ENCODE peak calls at places on chromosomes 11 and 22, in four cellular contexts. One of them, this sample, is unnamed.

GRCh38 chr22:22720201-22720723 is 75.8 kb downstream of the GGTLC2 start:
- DNase-seq in GM12878: peak
- DNase-seq in K562: peak
- DNase-seq in HepG2: peak
- DNase-seq in this sample: peak

GRCh38 chr11:109939176-109939810 is 153.9 kb upstream of the ZC3H12C start:
- DNase-seq in GM12878: no peak
- DNase-seq in HepG2: peak
- DNase-seq in K562: peak
- DNase-seq in this sample: peak

GRCh38 chr11:78251083-78251699 is 62.5 kb downstream of the USP35 start:
- DNase-seq in K562: no peak
- DNase-seq in HepG2: peak
- DNase-seq in GM12878: no peak
- DNase-seq in this sample: no peak

GRCh38 chr11:33387996-33388395 is 130.8 kb downstream of the HIPK3 start:
- DNase-seq in GM12878: peak
- DNase-seq in K562: no peak
- DNase-seq in HepG2: no peak
- DNase-seq in this sample: no peak

GRCh38 chr11:132898676-132899075 is 633.6 kb downstream of the OPCML start:
- DNase-seq in HepG2: no peak
- DNase-seq in K562: no peak
- DNase-seq in GM12878: no peak
- DNase-seq in this sample: no peak

GRCh38 chr11:5369793-5370192 is 13.8 kb upstream of the OR51M1 start:
- DNase-seq in GM12878: no peak
- DNase-seq in HepG2: no peak
- DNase-seq in K562: peak
- DNase-seq in this sample: no peak

GRCh38 chr11:95378106-95378505 is 147.1 kb upstream of the SESN3 start:
- DNase-seq in HepG2: no peak
- DNase-seq in K562: no peak
- DNase-seq in GM12878: no peak
- DNase-seq in this sample: no peak

GRCh38 chr11:8257003-8257664 is 6.5 kb downstream of the LMO1 start:
- DNase-seq in HepG2: no peak
- DNase-seq in GM12878: no peak
- DNase-seq in K562: no peak
- DNase-seq in this sample: no peak

GRCh38 chr11:93549986-93550385 is 6.8 kb upstream of the SMCO4 start:
- DNase-seq in HepG2: no peak
- DNase-seq in K562: no peak
- DNase-seq in GM12878: no peak
- DNase-seq in this sample: no peak

GRCh38 chr11:16337421-16338213 is 18.7 kb downstream of the SOX6 start:
- DNase-seq in HepG2: no peak
- DNase-seq in GM12878: no peak
- DNase-seq in K562: peak
- DNase-seq in this sample: no peak

GRCh38 chr11:2107941-2108630 is 31.1 kb downstream of the IGF2 start:
- DNase-seq in K562: no peak
- DNase-seq in HepG2: no peak
- DNase-seq in GM12878: no peak
- DNase-seq in this sample: no peak

GRCh38 chr22:30079952-30080533 is at the start of gene HORMAD2:
- DNase-seq in HepG2: no peak
- DNase-seq in GM12878: no peak
- DNase-seq in K562: no peak
- DNase-seq in this sample: no peak

GRCh38 chr11:48083427-48083826 is 103.1 kb downstream of the PTPRJ start:
- DNase-seq in K562: no peak
- DNase-seq in HepG2: no peak
- DNase-seq in GM12878: no peak
- DNase-seq in this sample: no peak

GRCh38 chr11:125123947-125124633 is 12.7 kb upstream of the TMEM218 start:
- DNase-seq in K562: peak
- DNase-seq in GM12878: no peak
- DNase-seq in HepG2: peak
- DNase-seq in this sample: peak

GRCh38 chr22:41565403-41566054 is 4.7 kb downstream of the CSDC2 start:
- DNase-seq in GM12878: no peak
- DNase-seq in K562: peak
- DNase-seq in HepG2: peak
- DNase-seq in this sample: no peak
- TF ChIP-seq SP1 in GM12878: no peak
- TF ChIP-seq SP1 in K562: no peak
- TF ChIP-seq SP1 in HepG2: no peak
- TF ChIP-seq SP1 in this sample: no peak

GRCh38 chr11:46366661-46367161 is 14.8 kb upstream of the MDK start:
- DNase-seq in GM12878: no peak
- DNase-seq in HepG2: no peak
- DNase-seq in K562: no peak
- DNase-seq in this sample: no peak
- TF ChIP-seq BHLHE40 in GM12878: no peak
- TF ChIP-seq BHLHE40 in HepG2: no peak
- TF ChIP-seq BHLHE40 in K562: no peak
- TF ChIP-seq BHLHE40 in this sample: no peak

GRCh38 chr11:35714882-35715612 is 52.5 kb downstream of the TRIM44 start:
- DNase-seq in HepG2: no peak
- DNase-seq in GM12878: peak
- DNase-seq in K562: no peak
- DNase-seq in this sample: no peak
- TF ChIP-seq SP1 in HepG2: no peak
- TF ChIP-seq SP1 in GM12878: no peak
- TF ChIP-seq SP1 in K562: no peak
- TF ChIP-seq SP1 in this sample: no peak

GRCh38 chr11:67581469-67581868 is 2.1 kb upstream of the GSTP1 start:
- DNase-seq in GM12878: no peak
- DNase-seq in HepG2: peak
- DNase-seq in K562: no peak
- DNase-seq in this sample: no peak
- TF ChIP-seq BHLHE40 in GM12878: no peak
- TF ChIP-seq BHLHE40 in HepG2: no peak
- TF ChIP-seq BHLHE40 in K562: no peak
- TF ChIP-seq BHLHE40 in this sample: no peak

GRCh38 chr11:70503201-70503877 is 105.0 kb downstream of the CTTN start:
- DNase-seq in GM12878: no peak
- DNase-seq in K562: no peak
- DNase-seq in HepG2: no peak
- DNase-seq in this sample: no peak
- TF ChIP-seq SP1 in GM12878: no peak
- TF ChIP-seq SP1 in K562: no peak
- TF ChIP-seq SP1 in HepG2: no peak
- TF ChIP-seq SP1 in this sample: no peak

GRCh38 chr11:69992026-69992425 is 86.1 kb upstream of the ANO1 start:
- DNase-seq in GM12878: no peak
- DNase-seq in K562: no peak
- DNase-seq in HepG2: no peak
- DNase-seq in this sample: no peak
- TF ChIP-seq BHLHE40 in GM12878: no peak
- TF ChIP-seq BHLHE40 in K562: no peak
- TF ChIP-seq BHLHE40 in HepG2: no peak
- TF ChIP-seq BHLHE40 in this sample: no peak

GRCh38 chr11:10122337-10123197 is 171.5 kb downstream of the SBF2 start:
- DNase-seq in HepG2: no peak
- DNase-seq in GM12878: no peak
- DNase-seq in K562: no peak
- DNase-seq in this sample: no peak
- TF ChIP-seq SP1 in HepG2: no peak
- TF ChIP-seq SP1 in GM12878: no peak
- TF ChIP-seq SP1 in K562: no peak
- TF ChIP-seq SP1 in this sample: no peak

GRCh38 chr11:44219830-44220778 is 89.8 kb downstream of the ALX4 start:
- DNase-seq in GM12878: no peak
- DNase-seq in HepG2: no peak
- DNase-seq in K562: peak
- DNase-seq in this sample: no peak
- TF ChIP-seq BHLHE40 in GM12878: no peak
- TF ChIP-seq BHLHE40 in HepG2: no peak
- TF ChIP-seq BHLHE40 in K562: no peak
- TF ChIP-seq BHLHE40 in this sample: no peak